ENCODE peak calls at places on chromosomes 6 and 20, in eight cellular contexts. J is SK-N-SH, S is AG10803, Z is HTR-8/SVneo, U is LoVo, O is lower leg skin, K is Calu3, N is HS-27A. I is an unnamed sample.
A peak's percentile ranks its signal among the peaks of the same experiment; 100 is the strongest.

GRCh38 chr20:39112196-39112743 is 150.1 kb downstream of the DHX35 start:
- DNase-seq in Z (peak; percentile 94), U (peak; percentile 54), J (peak; percentile 91), S (peak; percentile 12), N (peak; percentile 5), K (peak; percentile 80), O (no peak), I (peak; percentile 78)

GRCh38 chr20:39829255-39829654 is 859.8 kb downstream of the MAFB start:
- DNase-seq in S (peak; percentile 11), U (no peak), N (no peak), K (no peak), J (no peak), Z (no peak), O (no peak), I (no peak)

GRCh38 chr6:154598403-154598802 is 87.9 kb upstream of the CNKSR3 start:
- DNase-seq in U (no peak), Z (no peak), K (no peak), O (no peak), J (no peak), N (no peak), S (no peak), I (no peak)

GRCh38 chr20:44664127-44664526 is 12.6 kb upstream of the ADA start:
- DNase-seq in K (no peak), O (no peak), U (no peak), N (no peak), J (no peak), Z (no peak), S (no peak), I (no peak)

GRCh38 chr6:7148100-7148822 is 40.5 kb downstream of the RREB1 start:
- DNase-seq in N (no peak), U (no peak), K (no peak), S (peak; percentile 59), J (no peak), O (no peak), Z (peak; percentile 34), I (no peak)

GRCh38 chr6:111482959-111483735 is at the start of gene REV3L:
- DNase-seq in J (peak; percentile 91), U (peak; percentile 81), O (peak; percentile 98), K (peak; percentile 87), N (peak; percentile 83), Z (peak; percentile 84), S (peak; percentile 90), I (peak; percentile 83)

GRCh38 chr20:400451-401275 is 7.4 kb upstream of the RBCK1 start:
- DNase-seq in U (no peak), S (no peak), N (no peak), O (no peak), J (peak; percentile 53), K (no peak), Z (no peak), I (no peak)

GRCh38 chr20:17958326-17959256 is 10.0 kb downstream of the SNX5 start:
- DNase-seq in O (no peak), U (no peak), N (no peak), S (peak; percentile 27), Z (no peak), K (no peak), J (no peak), I (no peak)

GRCh38 chr6:165986647-165987482 is 180.8 kb downstream of the TBXT start:
- DNase-seq in O (no peak), J (peak; percentile 62), Z (no peak), U (no peak), N (no peak), K (peak; percentile 17), S (no peak), I (no peak)

GRCh38 chr6:42001506-42001905 is 48.8 kb upstream of the TAF8 start:
- DNase-seq in J (no peak), K (no peak), S (no peak), N (no peak), U (no peak), O (peak; percentile 79), Z (no peak), I (no peak)

GRCh38 chr20:3808141-3808479 is 12.0 kb downstream of the CDC25B start:
- DNase-seq in U (peak; percentile 92), O (peak; percentile 97), J (no peak), Z (peak; percentile 83), K (peak; percentile 66), N (peak; percentile 92), S (peak; percentile 96), I (peak; percentile 92)

GRCh38 chr6:70280462-70280861 is 22.4 kb downstream of the COL9A1 start:
- DNase-seq in U (no peak), Z (no peak), S (no peak), N (no peak), J (peak; percentile 11), K (peak; percentile 88), O (no peak), I (peak; percentile 17)

GRCh38 chr20:32594204-32594603 is 9.1 kb upstream of the NOL4L start:
- DNase-seq in J (no peak), U (no peak), K (no peak), S (no peak), O (no peak), N (no peak), Z (no peak), I (no peak)

GRCh38 chr6:39153766-39154397 is 38.9 kb upstream of the SAYSD1 start:
- DNase-seq in O (no peak), J (no peak), N (no peak), S (no peak), U (no peak), K (no peak), Z (no peak), I (no peak)

GRCh38 chr6:155530219-155530834 is 74.7 kb upstream of the NOX3 start:
- DNase-seq in J (peak; percentile 44), U (no peak), K (peak; percentile 12), Z (peak; percentile 8), S (peak; percentile 50), O (no peak), N (peak; percentile 24), I (peak; percentile 38)

GRCh38 chr6:136658711-136659110 is 108.5 kb upstream of the MAP7 start:
- DNase-seq in Z (no peak), U (no peak), S (no peak), N (no peak), J (no peak), O (no peak), K (no peak), I (no peak)

GRCh38 chr20:32969356-32970114 is 34.7 kb downstream of the SUN5 start:
- DNase-seq in Z (no peak), K (no peak), S (no peak), O (peak; percentile 53), J (no peak), N (no peak), U (no peak), I (no peak)

GRCh38 chr20:25867776-25868649 is 171.4 kb upstream of the ZNF337 start:
- DNase-seq in J (peak; percentile 71), Z (no peak), U (no peak), N (peak; percentile 4), O (no peak), S (peak; percentile 64), K (no peak), I (no peak)

GRCh38 chr6:142433419-142433818 is 131.6 kb downstream of the ADGRG6 start:
- DNase-seq in U (no peak), S (no peak), J (no peak), K (no peak), O (no peak), Z (no peak), N (no peak), I (no peak)

GRCh38 chr6:155186052-155186658 is 77.7 kb upstream of the CLDN20 start:
- DNase-seq in K (no peak), S (no peak), Z (no peak), O (no peak), N (no peak), U (no peak), J (no peak), I (peak; percentile 8)

GRCh38 chr20:17825949-17826843 is 126.4 kb downstream of the BANF2 start:
- DNase-seq in S (no peak), K (no peak), Z (no peak), N (no peak), U (no peak), J (no peak), O (no peak), I (no peak)

GRCh38 chr6:101042966-101043365 is 161.8 kb upstream of the ASCC3 start:
- DNase-seq in O (no peak), Z (no peak), J (no peak), N (no peak), K (no peak), U (no peak), S (no peak), I (no peak)